ENCODE peak calls at places on chromosome 14, in ten cellular contexts. One of them, this sample, is unnamed.

GRCh38 chr14:94593376-94593748 is 12.1 kb downstream of the SERPINA5 start:
- DNase-seq in hepatocyte: no peak
- DNase-seq in lower lobe of right lung: no peak
- DNase-seq in AG09309: no peak
- DNase-seq in H1: no peak
- DNase-seq in pancreas: no peak
- DNase-seq in astrocyte of the cerebellum: no peak
- DNase-seq in HAP-1: no peak
- DNase-seq in SK-N-SH: no peak
- DNase-seq in Peyer's patch: no peak
- DNase-seq in this sample: no peak

GRCh38 chr14:64704743-64705405 is 650 bp downstream of the PLEKHG3 start:
- DNase-seq in hepatocyte: peak
- DNase-seq in lower lobe of right lung: peak
- DNase-seq in AG09309: no peak
- DNase-seq in H1: no peak
- DNase-seq in pancreas: peak
- DNase-seq in astrocyte of the cerebellum: no peak
- DNase-seq in HAP-1: no peak
- DNase-seq in SK-N-SH: peak
- DNase-seq in Peyer's patch: no peak
- DNase-seq in this sample: peak

GRCh38 chr14:95034806-95035205 is 122.5 kb downstream of the DICER1 start:
- DNase-seq in hepatocyte: no peak
- DNase-seq in lower lobe of right lung: no peak
- DNase-seq in AG09309: no peak
- DNase-seq in H1: no peak
- DNase-seq in pancreas: no peak
- DNase-seq in astrocyte of the cerebellum: no peak
- DNase-seq in HAP-1: no peak
- DNase-seq in SK-N-SH: no peak
- DNase-seq in Peyer's patch: no peak
- DNase-seq in this sample: peak

GRCh38 chr14:43765474-43765873 is 741.6 kb downstream of the FSCB start:
- DNase-seq in hepatocyte: no peak
- DNase-seq in lower lobe of right lung: no peak
- DNase-seq in AG09309: no peak
- DNase-seq in H1: no peak
- DNase-seq in pancreas: no peak
- DNase-seq in astrocyte of the cerebellum: no peak
- DNase-seq in HAP-1: no peak
- DNase-seq in SK-N-SH: no peak
- DNase-seq in Peyer's patch: no peak
- DNase-seq in this sample: no peak

GRCh38 chr14:98909251-98909944 is 362.6 kb downstream of the BCL11B start:
- DNase-seq in hepatocyte: no peak
- DNase-seq in lower lobe of right lung: no peak
- DNase-seq in AG09309: no peak
- DNase-seq in H1: no peak
- DNase-seq in pancreas: no peak
- DNase-seq in astrocyte of the cerebellum: peak
- DNase-seq in HAP-1: no peak
- DNase-seq in SK-N-SH: no peak
- DNase-seq in Peyer's patch: no peak
- DNase-seq in this sample: no peak

GRCh38 chr14:81193924-81194633 is 26.7 kb downstream of the GTF2A1 start:
- DNase-seq in hepatocyte: no peak
- DNase-seq in lower lobe of right lung: no peak
- DNase-seq in AG09309: no peak
- DNase-seq in H1: no peak
- DNase-seq in pancreas: no peak
- DNase-seq in astrocyte of the cerebellum: no peak
- DNase-seq in HAP-1: no peak
- DNase-seq in SK-N-SH: no peak
- DNase-seq in Peyer's patch: no peak
- DNase-seq in this sample: no peak

GRCh38 chr14:50679674-50680073 is 11.6 kb upstream of the SAV1 start:
- DNase-seq in hepatocyte: no peak
- DNase-seq in lower lobe of right lung: no peak
- DNase-seq in AG09309: no peak
- DNase-seq in H1: no peak
- DNase-seq in pancreas: no peak
- DNase-seq in astrocyte of the cerebellum: no peak
- DNase-seq in HAP-1: no peak
- DNase-seq in SK-N-SH: no peak
- DNase-seq in Peyer's patch: no peak
- DNase-seq in this sample: no peak

GRCh38 chr14:68779761-68780323 is 13.0 kb downstream of the ZFP36L1 start:
- DNase-seq in hepatocyte: peak
- DNase-seq in lower lobe of right lung: no peak
- DNase-seq in AG09309: peak
- DNase-seq in H1: no peak
- DNase-seq in pancreas: no peak
- DNase-seq in astrocyte of the cerebellum: no peak
- DNase-seq in HAP-1: no peak
- DNase-seq in SK-N-SH: no peak
- DNase-seq in Peyer's patch: no peak
- DNase-seq in this sample: peak

GRCh38 chr14:22814373-22814772 is 862 bp downstream of the SLC7A7 start:
- DNase-seq in hepatocyte: no peak
- DNase-seq in lower lobe of right lung: no peak
- DNase-seq in AG09309: no peak
- DNase-seq in H1: no peak
- DNase-seq in pancreas: no peak
- DNase-seq in astrocyte of the cerebellum: no peak
- DNase-seq in HAP-1: no peak
- DNase-seq in SK-N-SH: no peak
- DNase-seq in Peyer's patch: no peak
- DNase-seq in this sample: no peak
- H3K4me3 ChIP-seq in hepatocyte: peak
- H3K4me3 ChIP-seq in lower lobe of right lung: peak
- H3K4me3 ChIP-seq in AG09309: no peak
- H3K4me3 ChIP-seq in H1: no peak
- H3K4me3 ChIP-seq in pancreas: no peak
- H3K4me3 ChIP-seq in astrocyte of the cerebellum: no peak
- H3K4me3 ChIP-seq in HAP-1: no peak
- H3K4me3 ChIP-seq in SK-N-SH: no peak
- H3K4me3 ChIP-seq in Peyer's patch: peak
- H3K4me3 ChIP-seq in this sample: no peak

DNA sequence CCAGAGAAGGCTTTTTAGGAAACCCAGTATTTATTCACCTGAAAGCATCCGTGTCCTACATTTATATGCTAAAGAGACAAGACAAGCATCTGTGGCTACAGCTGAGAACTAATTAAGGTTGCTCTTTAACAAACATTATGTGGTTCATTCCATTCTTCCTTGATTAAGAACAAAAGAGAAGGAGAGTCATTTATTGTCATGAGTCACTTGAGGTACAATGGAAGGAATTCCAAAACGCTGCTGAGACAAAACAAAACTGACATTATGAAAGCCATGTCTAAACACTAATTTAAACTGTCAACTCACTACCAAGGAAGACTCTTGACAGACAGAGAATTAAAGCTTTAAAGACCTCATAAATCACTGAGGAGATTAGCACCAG is 214.4 kb downstream of the BMP4 start:
- DNase-seq in hepatocyte: no peak
- DNase-seq in lower lobe of right lung: no peak
- DNase-seq in AG09309: no peak
- DNase-seq in H1: peak
- DNase-seq in pancreas: no peak
- DNase-seq in astrocyte of the cerebellum: no peak
- DNase-seq in HAP-1: peak
- DNase-seq in SK-N-SH: no peak
- DNase-seq in Peyer's patch: no peak
- DNase-seq in this sample: no peak
- H3K4me3 ChIP-seq in hepatocyte: no peak
- H3K4me3 ChIP-seq in lower lobe of right lung: no peak
- H3K4me3 ChIP-seq in AG09309: no peak
- H3K4me3 ChIP-seq in H1: no peak
- H3K4me3 ChIP-seq in pancreas: no peak
- H3K4me3 ChIP-seq in astrocyte of the cerebellum: no peak
- H3K4me3 ChIP-seq in HAP-1: no peak
- H3K4me3 ChIP-seq in SK-N-SH: no peak
- H3K4me3 ChIP-seq in Peyer's patch: no peak
- H3K4me3 ChIP-seq in this sample: no peak

GRCh38 chr14:77582511-77582910 is 33.9 kb downstream of the SPTLC2 start:
- DNase-seq in hepatocyte: no peak
- DNase-seq in lower lobe of right lung: no peak
- DNase-seq in AG09309: no peak
- DNase-seq in H1: no peak
- DNase-seq in pancreas: no peak
- DNase-seq in astrocyte of the cerebellum: no peak
- DNase-seq in HAP-1: peak
- DNase-seq in SK-N-SH: no peak
- DNase-seq in Peyer's patch: no peak
- DNase-seq in this sample: no peak

GRCh38 chr14:77580477-77580876 is 36.0 kb downstream of the SPTLC2 start:
- DNase-seq in hepatocyte: no peak
- DNase-seq in lower lobe of right lung: no peak
- DNase-seq in AG09309: no peak
- DNase-seq in H1: no peak
- DNase-seq in pancreas: no peak
- DNase-seq in astrocyte of the cerebellum: no peak
- DNase-seq in HAP-1: no peak
- DNase-seq in SK-N-SH: no peak
- DNase-seq in Peyer's patch: no peak
- DNase-seq in this sample: no peak

GRCh38 chr14:77579065-77579464 is 37.4 kb downstream of the SPTLC2 start:
- DNase-seq in hepatocyte: no peak
- DNase-seq in lower lobe of right lung: no peak
- DNase-seq in AG09309: peak
- DNase-seq in H1: no peak
- DNase-seq in pancreas: no peak
- DNase-seq in astrocyte of the cerebellum: no peak
- DNase-seq in HAP-1: no peak
- DNase-seq in SK-N-SH: no peak
- DNase-seq in Peyer's patch: no peak
- DNase-seq in this sample: no peak

GRCh38 chr14:77580964-77581505 is 35.4 kb downstream of the SPTLC2 start:
- DNase-seq in hepatocyte: peak
- DNase-seq in lower lobe of right lung: no peak
- DNase-seq in AG09309: peak
- DNase-seq in H1: no peak
- DNase-seq in pancreas: no peak
- DNase-seq in astrocyte of the cerebellum: peak
- DNase-seq in HAP-1: peak
- DNase-seq in SK-N-SH: peak
- DNase-seq in Peyer's patch: no peak
- DNase-seq in this sample: no peak

GRCh38 chr14:77579760-77580159 is 36.7 kb downstream of the SPTLC2 start:
- DNase-seq in hepatocyte: no peak
- DNase-seq in lower lobe of right lung: no peak
- DNase-seq in AG09309: no peak
- DNase-seq in H1: no peak
- DNase-seq in pancreas: no peak
- DNase-seq in astrocyte of the cerebellum: no peak
- DNase-seq in HAP-1: no peak
- DNase-seq in SK-N-SH: no peak
- DNase-seq in Peyer's patch: no peak
- DNase-seq in this sample: no peak
- H3K4me3 ChIP-seq in hepatocyte: no peak
- H3K4me3 ChIP-seq in lower lobe of right lung: no peak
- H3K4me3 ChIP-seq in AG09309: no peak
- H3K4me3 ChIP-seq in H1: no peak
- H3K4me3 ChIP-seq in pancreas: no peak
- H3K4me3 ChIP-seq in astrocyte of the cerebellum: no peak
- H3K4me3 ChIP-seq in HAP-1: no peak
- H3K4me3 ChIP-seq in SK-N-SH: no peak
- H3K4me3 ChIP-seq in Peyer's patch: no peak
- H3K4me3 ChIP-seq in this sample: no peak

GRCh38 chr14:101560534-101561113 is 671 bp upstream of the DIO3 start:
- DNase-seq in hepatocyte: no peak
- DNase-seq in lower lobe of right lung: peak
- DNase-seq in AG09309: no peak
- DNase-seq in H1: no peak
- DNase-seq in pancreas: no peak
- DNase-seq in astrocyte of the cerebellum: no peak
- DNase-seq in HAP-1: no peak
- DNase-seq in SK-N-SH: no peak
- DNase-seq in Peyer's patch: no peak
- DNase-seq in this sample: no peak
- H3K4me3 ChIP-seq in hepatocyte: no peak
- H3K4me3 ChIP-seq in lower lobe of right lung: no peak
- H3K4me3 ChIP-seq in AG09309: no peak
- H3K4me3 ChIP-seq in H1: peak
- H3K4me3 ChIP-seq in pancreas: no peak
- H3K4me3 ChIP-seq in astrocyte of the cerebellum: no peak
- H3K4me3 ChIP-seq in HAP-1: no peak
- H3K4me3 ChIP-seq in SK-N-SH: peak
- H3K4me3 ChIP-seq in Peyer's patch: peak
- H3K4me3 ChIP-seq in this sample: no peak

DNA sequence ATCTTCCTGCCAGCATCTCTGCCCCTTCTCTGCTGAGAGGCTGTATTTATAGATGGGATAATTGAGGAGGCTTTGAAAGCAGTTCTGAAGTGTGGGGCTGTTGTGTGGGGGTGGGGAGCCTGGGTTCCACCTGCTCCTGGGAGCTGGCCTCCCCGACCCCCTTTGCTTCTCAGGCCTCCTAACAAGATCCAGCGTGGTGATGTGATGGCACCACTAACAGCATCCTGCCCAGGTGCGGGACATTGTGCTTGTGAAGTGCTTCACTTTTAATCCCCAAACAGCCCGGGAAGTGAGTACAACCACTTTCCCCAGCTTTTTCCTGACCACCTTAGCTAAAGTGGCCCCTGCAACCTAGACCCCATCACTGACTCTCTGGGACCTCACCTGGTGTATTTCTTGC is 95.1 kb upstream of the NRXN3 start:
- DNase-seq in hepatocyte: no peak
- DNase-seq in lower lobe of right lung: no peak
- DNase-seq in AG09309: no peak
- DNase-seq in H1: no peak
- DNase-seq in pancreas: no peak
- DNase-seq in astrocyte of the cerebellum: no peak
- DNase-seq in HAP-1: no peak
- DNase-seq in SK-N-SH: no peak
- DNase-seq in Peyer's patch: no peak
- DNase-seq in this sample: no peak
- H3K4me3 ChIP-seq in hepatocyte: no peak
- H3K4me3 ChIP-seq in lower lobe of right lung: no peak
- H3K4me3 ChIP-seq in AG09309: no peak
- H3K4me3 ChIP-seq in H1: no peak
- H3K4me3 ChIP-seq in pancreas: no peak
- H3K4me3 ChIP-seq in astrocyte of the cerebellum: no peak
- H3K4me3 ChIP-seq in HAP-1: no peak
- H3K4me3 ChIP-seq in SK-N-SH: no peak
- H3K4me3 ChIP-seq in Peyer's patch: no peak
- H3K4me3 ChIP-seq in this sample: no peak

GRCh38 chr14:22538671-22539228 is 50.3 kb downstream of the DAD1 start:
- DNase-seq in hepatocyte: no peak
- DNase-seq in lower lobe of right lung: no peak
- DNase-seq in AG09309: no peak
- DNase-seq in H1: no peak
- DNase-seq in pancreas: no peak
- DNase-seq in astrocyte of the cerebellum: no peak
- DNase-seq in HAP-1: no peak
- DNase-seq in SK-N-SH: no peak
- DNase-seq in Peyer's patch: no peak
- DNase-seq in this sample: no peak
- H3K4me3 ChIP-seq in hepatocyte: no peak
- H3K4me3 ChIP-seq in lower lobe of right lung: no peak
- H3K4me3 ChIP-seq in AG09309: no peak
- H3K4me3 ChIP-seq in H1: no peak
- H3K4me3 ChIP-seq in pancreas: no peak
- H3K4me3 ChIP-seq in astrocyte of the cerebellum: no peak
- H3K4me3 ChIP-seq in HAP-1: no peak
- H3K4me3 ChIP-seq in SK-N-SH: no peak
- H3K4me3 ChIP-seq in Peyer's patch: no peak
- H3K4me3 ChIP-seq in this sample: no peak

This sample was measured in colonic mucosa.